ENCODE peak calls at places on chromosomes 12 and 14, in four cellular contexts. X is cardiac fibroblast, O is skeletal muscle cell, M is D341Med. K is an unnamed sample.

GRCh38 chr12:24668563-24668962 is 280.3 kb downstream of the BCAT1 start:
- DNase-seq in O (no peak), X (no peak), M (no peak), K (no peak)

GRCh38 chr14:35818346-35819115 is 7.6 kb upstream of the BRMS1L start:
- DNase-seq in M (peak; percentile 61), O (no peak), X (peak; percentile 61), K (peak; percentile 38)

GRCh38 chr14:92501891-92502351 is 11.7 kb upstream of the RIN3 start:
- DNase-seq in O (no peak), M (no peak), X (peak; percentile 56), K (no peak)

GRCh38 chr12:111767362-111768158 is 827 bp downstream of the ALDH2 start:
- DNase-seq in X (peak; percentile 27), M (peak; percentile 56), O (no peak), K (peak; percentile 31)

GRCh38 chr12:3371018-3371417 is 120.0 kb upstream of the PRMT8 start:
- DNase-seq in X (no peak), M (no peak), O (no peak), K (no peak)

GRCh38 chr14:65352964-65353530 is 59.5 kb upstream of the FUT8 start:
- DNase-seq in X (no peak), M (no peak), O (no peak), K (no peak)

GRCh38 chr12:100185361-100185894 is 15.2 kb upstream of the ACTR6 start:
- DNase-seq in O (no peak), X (no peak), M (no peak), K (no peak)

GRCh38 chr14:76926521-76927251 is 100.5 kb downstream of the LRRC74A start:
- DNase-seq in X (peak; percentile 89), O (no peak), M (no peak), K (no peak)

GRCh38 chr12:93287152-93287551 is 90.6 kb upstream of the NUDT4 start:
- DNase-seq in M (no peak), O (no peak), X (no peak), K (no peak)

GRCh38 chr14:69059658-69060648 is 80.9 kb upstream of the ACTN1 start:
- DNase-seq in X (peak; percentile 92), M (no peak), O (peak; percentile 96), K (no peak)

GRCh38 chr12:124140889-124141550 is 153.9 kb upstream of the RFLNA start:
- DNase-seq in X (no peak), O (no peak), M (no peak), K (no peak)

GRCh38 chr12:49043856-49044258 is 16.7 kb downstream of the KMT2D start:
- DNase-seq in X (peak; percentile 63), M (peak; percentile 86), O (no peak), K (peak; percentile 84)

GRCh38 chr14:31270196-31270772 is 62.7 kb upstream of the HECTD1 start:
- DNase-seq in X (no peak), M (no peak), O (no peak), K (no peak)

GRCh38 chr14:59969319-59969718 is 49.4 kb downstream of the LRRC9 start:
- DNase-seq in M (no peak), X (no peak), O (no peak), K (no peak)

GRCh38 chr12:71587012-71587411 is 76.6 kb downstream of the ZFC3H1 start:
- DNase-seq in O (no peak), M (no peak), X (no peak), K (no peak)

GRCh38 chr14:101476258-101476930 is 84.9 kb upstream of the DIO3 start:
- DNase-seq in X (no peak), O (no peak), M (no peak), K (no peak)

GRCh38 chr14:74634481-74634880 is 22.4 kb upstream of the LTBP2 start:
- DNase-seq in M (no peak), O (no peak), X (no peak), K (no peak)

GRCh38 chr14:51716610-51717009 is 64.9 kb downstream of the FRMD6 start:
- DNase-seq in X (no peak), O (peak; percentile 12), M (no peak), K (no peak)

GRCh38 chr14:70642313-70643235 is 858 bp downstream of the TTC9 start:
- DNase-seq in O (no peak), X (no peak), M (peak; percentile 75), K (no peak)

GRCh38 chr12:6465467-6466183 is 4.9 kb downstream of the VAMP1 start:
- DNase-seq in M (peak; percentile 69), X (peak; percentile 86), O (no peak), K (peak; percentile 61)

GRCh38 chr14:75822522-75823288 is 159.1 kb downstream of the TGFB3 start:
- DNase-seq in O (peak; percentile 70), M (no peak), X (peak; percentile 71), K (no peak)

GRCh38 chr12:89135976-89136634 is 216.2 kb downstream of the DUSP6 start:
- DNase-seq in O (no peak), X (no peak), M (no peak), K (no peak)

GRCh38 chr14:78188882-78189281 is 18.7 kb downstream of the NRXN3 start:
- DNase-seq in M (no peak), O (no peak), X (no peak), K (no peak)

GRCh38 chr12:7039403-7039802 is 21.1 kb upstream of the C1S start:
- DNase-seq in X (no peak), M (no peak), O (no peak), K (no peak)

GRCh38 chr14:55133416-55133815 is 4.4 kb downstream of the LGALS3 start:
- DNase-seq in X (peak; percentile 64), M (no peak), O (no peak), K (no peak)

GRCh38 chr14:91041450-91041849 is 19.0 kb downstream of the RPS6KA5 start:
- DNase-seq in O (no peak), X (no peak), M (no peak), K (no peak)

GRCh38 chr12:120093592-120094355 is 22.8 kb downstream of the RAB35 start:
- DNase-seq in O (no peak), X (no peak), M (no peak), K (no peak)

GRCh38 chr12:31228811-31229792 is 96.8 kb downstream of the SINHCAF start:
- DNase-seq in X (no peak), M (no peak), O (no peak), K (no peak)

GRCh38 chr14:64113279-64113678 is 180.9 kb downstream of the ESR2 start:
- DNase-seq in X (no peak), M (peak; percentile 36), O (no peak), K (no peak)

GRCh38 chr14:101478796-101479410 is 82.4 kb upstream of the DIO3 start:
- DNase-seq in M (no peak), O (no peak), X (no peak), K (no peak)